ENCODE peak calls at places on chromosomes 6 and 20, in seven cellular contexts. F is NT2/D1, S is IMR-90, Y is MM.1S, C is colonic mucosa, E is neural progenitor cell, L is mesendoderm. Z is an unnamed sample.

GRCh38 chr6:159978291-159979135 is 9.6 kb downstream of the IGF2R start:
- DNase-seq in F (no peak), S (no peak), Y (peak), C (no peak), E (peak), L (peak), Z (no peak)

GRCh38 chr20:49496526-49497216 is 14.2 kb upstream of the KCNB1 start:
- DNase-seq in F (no peak), S (no peak), Y (no peak), C (no peak), E (no peak), L (no peak), Z (no peak)

GRCh38 chr6:111757342-111757741 is 115.9 kb downstream of the FYN start:
- DNase-seq in F (no peak), S (peak), Y (no peak), C (no peak), E (no peak), L (no peak), Z (peak)

GRCh38 chr6:110039996-110040383 is 61.9 kb downstream of the GPR6 start:
- DNase-seq in F (no peak), S (peak), Y (peak), C (peak), E (peak), L (peak), Z (peak)

GRCh38 chr6:152583888-152584287 is 53.3 kb downstream of the SYNE1 start:
- DNase-seq in F (no peak), S (no peak), Y (no peak), C (no peak), E (no peak), L (no peak), Z (no peak)

GRCh38 chr6:142714956-142715355 is 230.0 kb downstream of the HIVEP2 start:
- DNase-seq in F (no peak), S (no peak), Y (no peak), C (no peak), E (no peak), L (no peak), Z (no peak)

GRCh38 chr6:136846046-136846445 is 23.7 kb downstream of the PEX7 start:
- DNase-seq in F (peak), S (peak), Y (peak), C (peak), E (peak), L (peak), Z (peak)

GRCh38 chr6:104320896-104321295 is 538.8 kb downstream of the HACE1 start:
- DNase-seq in F (no peak), S (no peak), Y (peak), C (no peak), E (no peak), L (no peak), Z (no peak)

GRCh38 chr20:57335392-57335791 is 5.8 kb downstream of the SPO11 start:
- DNase-seq in F (no peak), S (no peak), Y (no peak), C (no peak), E (no peak), L (no peak), Z (peak)

GRCh38 chr6:36600564-36601146 is 6.5 kb downstream of the SRSF3 start:
- DNase-seq in F (no peak), S (no peak), Y (no peak), C (no peak), E (no peak), L (no peak), Z (no peak)

GRCh38 chr6:141153563-141153962 is 979.2 kb upstream of the GJE1 start:
- DNase-seq in F (peak), S (no peak), Y (peak), C (no peak), E (peak), L (peak), Z (no peak)

GRCh38 chr6:42783876-42784738 is 2.3 kb downstream of the BICRAL start:
- DNase-seq in F (no peak), S (no peak), Y (no peak), C (no peak), E (no peak), L (no peak), Z (no peak)

GRCh38 chr6:144619983-144620382 is 334.8 kb downstream of the UTRN start:
- DNase-seq in F (no peak), S (peak), Y (no peak), C (no peak), E (no peak), L (no peak), Z (no peak)

GRCh38 chr20:37915800-37916570 is 13.1 kb downstream of the VSTM2L start:
- DNase-seq in F (no peak), S (no peak), Y (no peak), C (no peak), E (peak), L (peak), Z (no peak)

GRCh38 chr20:2761885-2762284 is 38.5 kb downstream of the CPXM1 start:
- DNase-seq in F (no peak), S (no peak), Y (no peak), C (no peak), E (no peak), L (no peak), Z (no peak)

GRCh38 chr6:72984981-72985665 is 240.2 kb downstream of the KHDC1L start:
- DNase-seq in F (no peak), S (peak), Y (no peak), C (no peak), E (no peak), L (no peak), Z (no peak)

GRCh38 chr6:3001773-3002293 is 2.1 kb downstream of the NQO2 start:
- DNase-seq in F (no peak), S (peak), Y (peak), C (no peak), E (peak), L (peak), Z (peak)

GRCh38 chr20:44279228-44279627 is 31.8 kb downstream of the FITM2 start:
- DNase-seq in F (no peak), S (peak), Y (no peak), C (no peak), E (no peak), L (no peak), Z (peak)

GRCh38 chr6:10429638-10430427 is 15.0 kb upstream of the TFAP2A start:
- DNase-seq in F (no peak), S (peak), Y (peak), C (no peak), E (peak), L (peak), Z (peak)

GRCh38 chr20:10478930-10479329 is 43.8 kb downstream of the SLX4IP start:
- DNase-seq in F (no peak), S (no peak), Y (no peak), C (no peak), E (no peak), L (peak), Z (no peak)

DNA sequence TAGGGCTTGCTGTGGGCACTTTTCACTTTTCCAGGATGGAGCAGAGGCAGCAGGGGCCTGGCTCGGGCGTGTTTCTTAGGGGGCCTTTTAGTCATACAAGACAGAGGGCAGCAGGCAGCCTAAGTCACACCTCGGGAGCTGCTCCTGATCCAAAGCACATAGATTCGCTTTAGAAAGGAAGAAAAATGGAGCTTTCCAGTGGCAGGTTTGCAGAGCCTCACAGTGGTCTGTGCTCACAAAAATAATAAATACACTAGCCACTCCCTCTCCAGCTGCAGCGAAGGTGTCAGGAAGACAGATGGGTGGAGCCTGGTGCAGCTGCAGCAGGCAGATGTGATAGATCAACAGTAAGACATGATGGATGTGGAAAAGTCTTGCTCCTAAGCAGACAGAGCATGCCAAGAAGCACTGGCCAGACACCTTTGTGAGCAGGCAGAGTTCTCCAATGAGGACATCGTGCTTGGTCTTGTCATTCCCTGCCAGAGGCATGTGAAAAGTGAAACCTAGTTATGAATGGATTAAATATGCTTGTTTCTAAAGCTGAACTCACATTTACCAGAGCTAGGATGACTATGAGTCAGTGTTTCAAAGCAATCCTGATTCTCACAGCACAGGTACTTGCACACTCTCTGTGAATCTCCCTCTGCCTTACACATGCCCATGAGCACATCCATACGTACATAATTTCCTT is 111.4 kb downstream of the SCML4 start:
- DNase-seq in F (no peak), S (peak), Y (peak), C (no peak), E (no peak), L (no peak), Z (peak)
- H3K4me3 ChIP-seq in F (no peak), S (peak), Y (peak), C (no peak), E (no peak), L (no peak), Z (no peak)

GRCh38 chr6:67886840-67887292 is 748.2 kb upstream of the ADGRB3 start:
- DNase-seq in F (no peak), S (no peak), Y (no peak), C (no peak), E (no peak), L (no peak), Z (no peak)
- H3K9ac ChIP-seq in F (no peak), S (no peak), Y (no peak), C (no peak), E (no peak), L (no peak), Z (no peak)

GRCh38 chr20:62407221-62407992 is at the start of gene CABLES2:
- DNase-seq in F (peak), S (peak), Y (peak), C (peak), E (peak), L (peak), Z (peak)

GRCh38 chr20:62409086-62409853 is 2.2 kb upstream of the CABLES2 start:
- DNase-seq in F (no peak), S (no peak), Y (no peak), C (no peak), E (no peak), L (no peak), Z (no peak)

GRCh38 chr20:62406635-62407176 is 379 bp downstream of the CABLES2 start:
- DNase-seq in F (no peak), S (no peak), Y (no peak), C (peak), E (peak), L (no peak), Z (no peak)

GRCh38 chr20:62408640-62409039 is 1.6 kb upstream of the CABLES2 start:
- DNase-seq in F (no peak), S (no peak), Y (no peak), C (no peak), E (no peak), L (no peak), Z (no peak)

DNA sequence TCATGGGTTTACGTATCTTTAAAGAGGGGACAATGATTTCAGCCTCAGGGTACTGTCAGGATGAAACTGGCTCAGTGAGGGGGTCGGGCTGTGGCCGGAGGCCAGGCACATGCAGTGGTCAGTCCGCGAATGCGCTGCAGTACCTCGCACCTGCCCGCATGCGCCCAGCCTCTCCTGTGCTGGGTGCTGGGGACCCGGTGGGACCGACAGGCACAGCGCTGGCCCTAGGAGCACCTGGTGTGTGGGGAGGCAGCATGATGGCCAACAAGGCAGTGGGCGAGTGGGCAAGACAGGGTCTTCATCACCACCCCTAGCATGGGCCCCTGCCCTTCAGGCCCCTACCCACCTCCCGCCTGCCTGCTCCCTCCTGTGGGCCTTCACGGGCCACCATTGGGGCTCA is 970 bp upstream of the CABLES2 start:
- DNase-seq in F (no peak), S (no peak), Y (no peak), C (no peak), E (no peak), L (no peak), Z (no peak)
- H3K4me3 ChIP-seq in F (no peak), S (no peak), Y (no peak), C (no peak), E (no peak), L (no peak), Z (no peak)

GRCh38 chr20:50654899-50655298 is 36.4 kb downstream of the RIPOR3 start:
- DNase-seq in F (no peak), S (no peak), Y (no peak), C (no peak), E (no peak), L (no peak), Z (no peak)
- H3K9ac ChIP-seq in F (no peak), S (peak), Y (no peak), C (no peak), E (no peak), L (no peak), Z (no peak)

GRCh38 chr6:81896561-81896960 is 144.1 kb upstream of the TENT5A start:
- DNase-seq in F (no peak), S (peak), Y (no peak), C (no peak), E (no peak), L (no peak), Z (no peak)

GRCh38 chr6:81892911-81893310 is 140.4 kb upstream of the TENT5A start:
- DNase-seq in F (no peak), S (no peak), Y (no peak), C (no peak), E (no peak), L (peak), Z (no peak)

GRCh38 chr6:81894286-81894685 is 141.8 kb upstream of the TENT5A start:
- DNase-seq in F (no peak), S (peak), Y (no peak), C (no peak), E (no peak), L (no peak), Z (no peak)

GRCh38 chr6:81895511-81896185 is 143.2 kb upstream of the TENT5A start:
- DNase-seq in F (no peak), S (peak), Y (no peak), C (no peak), E (no peak), L (peak), Z (no peak)

GRCh38 chr6:81894788-81895221 is 142.3 kb upstream of the TENT5A start:
- DNase-seq in F (no peak), S (peak), Y (no peak), C (no peak), E (peak), L (no peak), Z (no peak)
- H3K4me3 ChIP-seq in F (no peak), S (peak), Y (no peak), C (no peak), E (no peak), L (no peak), Z (no peak)

DNA sequence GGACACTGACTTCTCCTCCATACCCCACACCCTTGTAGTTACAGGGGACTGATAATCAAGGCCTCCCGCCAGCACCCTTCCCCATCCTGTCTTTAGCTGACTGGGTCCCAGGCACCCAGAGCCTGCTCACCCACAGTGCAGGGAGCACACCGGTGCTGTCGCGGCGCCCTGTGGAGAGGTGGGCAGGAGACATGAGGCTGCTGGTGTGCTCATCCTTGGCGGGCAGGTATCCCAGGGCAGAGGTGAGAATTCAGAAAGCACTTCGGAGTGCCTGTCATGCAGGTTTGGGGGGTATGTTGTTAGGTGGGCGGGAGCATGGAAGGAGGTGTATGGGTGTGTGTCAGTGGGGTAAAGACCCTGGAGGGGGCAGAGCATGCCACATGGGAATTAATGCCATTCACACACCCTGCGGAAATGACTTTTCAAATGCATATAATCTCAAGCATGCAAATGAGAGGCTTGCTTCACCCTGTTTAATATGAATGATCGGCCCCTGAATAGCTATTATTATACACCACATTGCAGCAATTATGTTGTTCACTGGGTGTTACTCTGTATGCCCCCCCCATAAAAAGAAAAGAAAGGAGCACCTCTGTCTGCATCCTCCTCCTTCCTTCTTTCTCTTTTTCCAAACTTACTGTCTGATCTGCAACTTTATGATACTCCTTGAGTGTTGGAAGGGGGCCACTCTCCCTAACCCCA is 15.9 kb downstream of the FOXP4 start:
- DNase-seq in F (no peak), S (no peak), Y (no peak), C (no peak), E (no peak), L (no peak), Z (no peak)
- H3K9ac ChIP-seq in F (no peak), S (no peak), Y (no peak), C (no peak), E (no peak), L (no peak), Z (no peak)

GRCh38 chr6:26088344-26088743 is 1.1 kb downstream of the HFE start:
- DNase-seq in F (no peak), S (no peak), Y (no peak), C (no peak), E (no peak), L (no peak), Z (no peak)
- H3K4me3 ChIP-seq in F (no peak), S (peak), Y (no peak), C (peak), E (no peak), L (no peak), Z (peak)

Z was measured in mammary epithelial cell.